ENCODE peak calls at places on chromosomes 1 and 21, in four cellular contexts. E is heart left ventricle, M is HFF-Myc, O is uterus. V is an unnamed sample.

GRCh38 chr1:78081980-78082860 is 36.5 kb downstream of the GIPC2 start:
- DNase-seq in M (no peak), O (no peak), E (no peak), V (peak; percentile 55)

GRCh38 chr21:36320421-36321324 is 676 bp downstream of the MORC3 start:
- DNase-seq in M (no peak), O (peak; percentile 56), E (peak; percentile 87), V (peak; percentile 64)

GRCh38 chr1:241532864-241533263 is 686 bp downstream of the KMO start:
- DNase-seq in O (no peak), E (no peak), M (no peak), V (no peak)

GRCh38 chr21:37071561-37072238 is 1.2 kb downstream of the PIGP start:
- DNase-seq in O (peak; percentile 71), M (no peak), E (no peak), V (peak; percentile 86)

GRCh38 chr1:83762419-83762818 is 236.5 kb downstream of the TTLL7 start:
- DNase-seq in M (no peak), E (no peak), O (no peak), V (no peak)

GRCh38 chr1:2494323-2494693 is 18.2 kb downstream of the PLCH2 start:
- DNase-seq in E (no peak), M (peak; percentile 25), O (no peak), V (peak; percentile 24)

GRCh38 chr1:232884262-232884661 is 66.1 kb upstream of the NTPCR start:
- DNase-seq in M (no peak), E (no peak), O (no peak), V (no peak)

GRCh38 chr1:204836856-204837255 is 33.8 kb upstream of the NFASC start:
- DNase-seq in M (no peak), O (no peak), E (no peak), V (no peak)

GRCh38 chr1:164504699-164505098 is 54.3 kb upstream of the PBX1 start:
- DNase-seq in E (no peak), M (no peak), O (no peak), V (peak; percentile 47)

GRCh38 chr1:153958961-153959260 is 499 bp upstream of the CRTC2 start:
- DNase-seq in M (no peak), O (no peak), E (no peak), V (no peak)

GRCh38 chr1:202143768-202144509 is 598 bp downstream of the ARL8A start:
- DNase-seq in M (no peak), O (no peak), E (peak; percentile 83), V (no peak)

GRCh38 chr1:221228594-221228993 is 349.4 kb downstream of the HLX start:
- DNase-seq in M (no peak), E (no peak), O (no peak), V (no peak)

GRCh38 chr1:162992945-162993344 is 76.2 kb upstream of the RGS4 start:
- DNase-seq in E (no peak), O (no peak), M (no peak), V (no peak)

GRCh38 chr1:30678209-30678608 is 45.2 kb downstream of the MATN1 start:
- DNase-seq in E (no peak), M (no peak), O (no peak), V (no peak)

GRCh38 chr1:30713211-30713770 is 10.1 kb downstream of the MATN1 start:
- DNase-seq in E (peak; percentile 7), O (peak; percentile 18), M (no peak), V (no peak)

GRCh38 chr1:98963359-98963758 is 41.3 kb downstream of the PLPPR5 start:
- DNase-seq in E (no peak), M (no peak), O (no peak), V (peak; percentile 10)

GRCh38 chr1:147472953-147473734 is 68.2 kb upstream of the BCL9 start:
- DNase-seq in E (no peak), M (no peak), O (no peak), V (peak; percentile 43)

GRCh38 chr1:158180741-158181576 is at the start of gene CD1D:
- DNase-seq in O (peak; percentile 61), E (peak; percentile 74), M (no peak), V (peak; percentile 74)

GRCh38 chr21:22597660-22598255 is 1599.5 kb downstream of the NCAM2 start:
- DNase-seq in O (no peak), E (no peak), M (no peak), V (no peak)

GRCh38 chr1:50724626-50725286 is 235.3 kb downstream of the FAF1 start:
- DNase-seq in M (no peak), E (no peak), O (no peak), V (no peak)

GRCh38 chr1:203769505-203770343 is 4.7 kb downstream of the LAX1 start:
- DNase-seq in M (peak; percentile 73), E (peak; percentile 72), O (peak; percentile 74), V (peak; percentile 95)

GRCh38 chr1:234260578-234260977 is 112.7 kb upstream of the COA6 start:
- DNase-seq in E (no peak), O (no peak), M (no peak), V (no peak)

GRCh38 chr1:53622531-53622930 is 116.4 kb downstream of the GLIS1 start:
- DNase-seq in O (peak; percentile 3), M (no peak), E (peak; percentile 4), V (no peak)

GRCh38 chr1:241408170-241408569 is 51.2 kb upstream of the RGS7 start:
- DNase-seq in E (no peak), M (no peak), O (no peak), V (peak; percentile 27)

GRCh38 chr1:226549937-226550670 is 1.5 kb downstream of the STUM start:
- DNase-seq in M (no peak), E (no peak), O (peak; percentile 40), V (peak; percentile 14)

GRCh38 chr1:24043345-24044032 is 63.4 kb upstream of the SRSF10 start:
- DNase-seq in O (no peak), M (no peak), E (no peak), V (no peak)

GRCh38 chr1:145983206-145983675 is 13.1 kb downstream of the TXNIP start:
- DNase-seq in E (no peak), O (peak; percentile 72), M (no peak), V (no peak)

GRCh38 chr1:85297855-85298629 is 21.6 kb upstream of the BCL10 start:
- DNase-seq in M (peak; percentile 100), O (peak; percentile 75), E (no peak), V (peak; percentile 98)

GRCh38 chr1:41804176-41804575 is 114.5 kb downstream of the HIVEP3 start:
- DNase-seq in O (no peak), M (no peak), E (no peak), V (no peak)

GRCh38 chr1:100363831-100364230 is 11.5 kb downstream of the CDC14A start:
- DNase-seq in E (no peak), O (no peak), M (no peak), V (no peak)
- TF ChIP-seq CTCF in E (no peak), O (no peak), M (no peak), V (no peak)

GRCh38 chr1:177142013-177142412 is 22.5 kb downstream of the ASTN1 start:
- DNase-seq in O (no peak), M (no peak), E (no peak), V (no peak)
- H3K4me3 ChIP-seq in O (no peak overlapping the region), M (no peak overlapping the region), E (no peak overlapping the region), V (no peak overlapping the region)

DNA sequence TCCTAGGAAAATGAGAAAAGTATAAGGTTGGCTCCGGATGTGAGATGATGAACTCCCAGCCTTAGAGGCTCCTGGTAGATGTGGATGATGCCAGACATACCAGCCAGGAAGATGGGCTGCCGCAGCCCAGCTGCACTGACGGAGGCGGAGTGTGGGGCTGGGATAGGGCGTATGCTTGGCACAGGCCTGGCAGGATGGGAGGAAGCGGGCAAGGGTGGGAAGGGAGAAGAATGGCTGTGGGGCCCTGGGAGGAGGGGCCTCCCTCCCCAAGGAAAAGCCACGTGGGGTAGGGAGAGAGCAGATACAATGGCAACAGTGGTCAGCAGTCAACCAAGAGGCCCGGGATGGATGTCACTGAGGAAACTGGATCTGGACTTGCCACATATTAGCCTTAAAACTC is 41.3 kb upstream of the KIF21B start:
- DNase-seq in E (no peak), O (no peak), M (no peak), V (no peak)
- TF ChIP-seq CTCF in E (no peak), O (no peak), M (no peak), V (no peak)

DNA sequence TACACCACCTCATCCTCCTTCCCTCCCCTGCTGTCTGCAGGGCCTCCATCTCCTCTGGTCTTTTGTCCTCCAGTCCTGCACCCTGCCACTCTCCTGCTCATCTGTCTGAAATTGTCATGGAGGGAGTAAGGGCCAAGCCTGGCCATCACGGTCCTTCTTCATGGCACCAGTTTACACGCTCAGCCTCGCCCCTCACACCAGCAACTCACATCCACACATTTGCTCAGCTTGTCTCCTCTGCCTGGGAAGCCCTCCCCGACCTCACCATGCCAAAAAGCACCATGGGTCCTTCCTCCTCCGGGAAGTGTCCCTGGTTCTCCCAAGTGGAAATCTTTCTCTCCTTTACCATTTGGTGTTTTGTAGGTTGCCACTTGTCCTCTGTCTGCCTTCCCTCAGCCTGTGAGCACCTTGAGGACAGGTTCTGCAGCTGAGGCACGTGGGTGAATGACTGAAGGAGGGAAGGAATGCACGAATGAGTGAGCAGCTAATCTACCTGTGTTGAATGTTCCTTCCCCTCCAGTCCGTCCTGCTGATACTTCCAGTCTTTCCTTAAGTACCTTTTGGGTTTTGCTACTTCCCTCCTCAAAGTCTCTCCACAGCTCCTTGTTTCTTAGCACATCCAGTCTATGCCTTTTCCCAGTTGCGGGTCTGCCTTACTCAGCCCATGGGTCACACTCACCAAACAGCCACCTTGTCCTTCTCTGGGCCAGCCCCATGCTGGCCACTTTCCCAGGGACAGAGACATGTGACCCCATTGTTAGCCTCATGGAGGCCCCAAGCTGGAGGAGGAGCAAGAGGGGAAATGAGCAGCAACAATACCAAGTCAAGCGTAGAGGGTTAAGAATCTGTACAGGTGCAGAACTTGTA is 2.3 kb upstream of the SLC2A1 start:
- DNase-seq in M (no peak), O (no peak), E (no peak), V (no peak)
- H3K4me3 ChIP-seq in M (no peak overlapping the region), O (no peak overlapping the region), E (no peak overlapping the region), V (no peak overlapping the region)

DNA sequence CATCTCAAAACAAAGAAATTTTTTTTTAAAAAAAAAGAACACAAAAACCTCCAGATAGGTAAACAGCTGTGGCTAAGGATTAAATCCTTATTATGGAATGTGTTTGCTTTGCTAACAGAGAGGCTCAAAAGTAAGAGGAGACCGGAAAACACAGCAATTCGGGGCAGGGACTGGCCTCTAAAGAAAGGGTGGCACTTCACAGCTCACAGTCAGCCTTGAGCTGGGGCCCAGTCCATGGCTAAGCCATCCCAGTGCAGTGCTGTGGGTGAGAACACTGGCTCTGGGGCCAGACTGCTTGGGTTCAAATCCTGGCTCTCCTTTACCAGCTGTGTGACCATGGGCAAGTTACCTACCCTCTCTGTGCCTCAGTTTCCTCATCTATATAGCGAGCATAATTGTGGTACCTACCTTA is 28.2 kb downstream of the KIF17 start:
- DNase-seq in M (no peak), O (no peak), E (peak; percentile 10), V (no peak)
- TF ChIP-seq CTCF in M (no peak), O (no peak), E (no peak), V (no peak)

GRCh38 chr1:29416825-29417557 is 180.7 kb downstream of the PTPRU start:
- DNase-seq in O (peak; percentile 52), M (no peak), E (no peak), V (peak; percentile 59)

GRCh38 chr1:29415861-29416260 is 179.5 kb downstream of the PTPRU start:
- DNase-seq in M (no peak), E (no peak), O (no peak), V (no peak)

GRCh38 chr1:29417558-29417858 is 181.2 kb downstream of the PTPRU start:
- DNase-seq in E (no peak), M (no peak), O (no peak), V (no peak)

GRCh38 chr1:29416267-29416666 is 179.9 kb downstream of the PTPRU start:
- DNase-seq in O (no peak), M (no peak), E (no peak), V (no peak)

GRCh38 chr1:29417971-29418370 is 181.6 kb downstream of the PTPRU start:
- DNase-seq in E (no peak), O (no peak), M (no peak), V (no peak)
- H3K4me3 ChIP-seq in E (no peak overlapping the region), O (no peak overlapping the region), M (no peak overlapping the region), V (no peak overlapping the region)

V was measured in fibroblast of pulmonary artery.